ENCODE peak calls at places on chromosomes 2 and 18, in nine cellular contexts. H is pancreas; P is neural progenitor cell; C is esophagus squamous epithelium; K is MM.1S; G is CD8-positive, alpha-beta T cell; N is H7; S is bronchial epithelial cell; T is A673. Z is an unnamed sample. For H3K36me3, the result is how much of the 10 kb centered on the place peaks cover.

GRCh38 chr2:202824901-202825300 is 46.7 kb downstream of the ICA1L start:
- DNase-seq in K (no peak), N (no peak), C (no peak), H (no peak), G (no peak), T (no peak), S (no peak), P (no peak), Z (no peak)

GRCh38 chr2:179981085-179981484 is 26.0 kb downstream of the CWC22 start:
- DNase-seq in T (peak), C (no peak), G (no peak), P (no peak), N (no peak), H (no peak), K (no peak), S (peak), Z (no peak)

GRCh38 chr2:44745922-44746321 is 195.6 kb upstream of the SIX3 start:
- DNase-seq in P (peak), S (no peak), G (no peak), H (no peak), K (no peak), C (no peak), T (no peak), N (no peak), Z (no peak)

GRCh38 chr2:71756280-71756906 is 303.0 kb downstream of the DYSF start:
- DNase-seq in N (no peak), C (no peak), G (no peak), K (no peak), H (no peak), S (peak), P (no peak), T (no peak), Z (no peak)

GRCh38 chr18:24628360-24628759 is 167.9 kb downstream of the HRH4 start:
- DNase-seq in C (no peak), P (no peak), T (no peak), K (no peak), N (no peak), H (no peak), S (no peak), G (no peak), Z (no peak)

GRCh38 chr2:84482588-84482987 is 23.5 kb upstream of the SUCLG1 start:
- DNase-seq in P (no peak), S (no peak), N (no peak), C (no peak), H (no peak), K (no peak), G (no peak), T (no peak), Z (no peak)

GRCh38 chr2:54073796-54074195 is 41.6 kb upstream of the ACYP2 start:
- DNase-seq in C (no peak), G (no peak), N (no peak), H (no peak), S (peak), T (no peak), K (peak), P (no peak), Z (no peak)

GRCh38 chr2:6927186-6927585 is 10.0 kb downstream of the RNF144A start:
- DNase-seq in H (no peak), K (no peak), N (no peak), G (no peak), P (no peak), C (no peak), S (no peak), T (no peak), Z (no peak)

GRCh38 chr2:8685697-8686358 is 4.0 kb downstream of the ID2 start:
- DNase-seq in N (peak), G (peak), T (peak), H (peak), C (no peak), K (peak), S (no peak), P (peak), Z (peak)

GRCh38 chr2:184734338-184734737 is 136.0 kb downstream of the ZNF804A start:
- DNase-seq in P (no peak), K (no peak), T (no peak), G (no peak), C (no peak), H (no peak), N (no peak), S (no peak), Z (no peak)

GRCh38 chr2:152627010-152627957 is 90.0 kb downstream of the PRPF40A start:
- DNase-seq in H (no peak), N (no peak), T (peak), P (peak), C (no peak), S (peak), K (peak), G (no peak), Z (no peak)

GRCh38 chr2:230643576-230644291 is 68.9 kb upstream of the CAB39 start:
- DNase-seq in H (no peak), S (no peak), K (peak), G (peak), T (no peak), C (no peak), P (no peak), N (no peak), Z (no peak)

GRCh38 chr18:6605115-6605869 is 124.2 kb upstream of the ARHGAP28 start:
- DNase-seq in S (no peak), T (no peak), K (no peak), H (no peak), C (no peak), P (no peak), G (no peak), N (no peak), Z (no peak)

GRCh38 chr2:75527676-75528075 is 33.1 kb downstream of the EVA1A start:
- DNase-seq in K (no peak), S (no peak), C (no peak), N (no peak), P (no peak), H (no peak), G (no peak), T (no peak), Z (no peak)

GRCh38 chr2:111706481-111707001 is 177.5 kb downstream of the ANAPC1 start:
- DNase-seq in C (no peak), H (no peak), K (peak), N (peak), T (no peak), P (no peak), S (no peak), G (no peak), Z (no peak)

GRCh38 chr2:134836986-134837385 is 1.4 kb upstream of the ACMSD start:
- DNase-seq in T (no peak), G (no peak), H (no peak), S (peak), C (no peak), P (no peak), N (no peak), K (no peak), Z (no peak)

GRCh38 chr2:23905155-23905554 is 21.8 kb downstream of the ATAD2B start:
- DNase-seq in T (no peak), S (no peak), C (no peak), H (no peak), K (no peak), G (no peak), P (no peak), N (no peak), Z (no peak)

GRCh38 chr2:15766303-15766861 is 174.0 kb upstream of the MYCN start:
- DNase-seq in K (no peak), S (no peak), G (no peak), H (no peak), T (no peak), P (no peak), C (no peak), N (no peak), Z (no peak)

GRCh38 chr2:111975053-111975552 is 76.7 kb downstream of the MERTK start:
- DNase-seq in N (no peak), T (peak), G (no peak), C (no peak), P (no peak), S (peak), H (no peak), K (no peak), Z (no peak)

GRCh38 chr2:73004466-73004865 is 67.0 kb downstream of the SFXN5 start:
- DNase-seq in P (no peak), C (no peak), H (no peak), K (no peak), N (no peak), T (no peak), G (peak), S (no peak), Z (no peak)

GRCh38 chr2:11701831-11702301 is 31.9 kb upstream of the NTSR2 start:
- DNase-seq in P (no peak), H (no peak), N (no peak), S (no peak), K (no peak), G (no peak), C (no peak), T (no peak), Z (no peak)

GRCh38 chr2:34570266-34570872 is 971.3 kb upstream of the FAM98A start:
- DNase-seq in G (no peak), H (no peak), C (no peak), P (peak), K (peak), T (peak), N (peak), S (peak), Z (no peak)

GRCh38 chr18:76670564-76671288 is 151.6 kb upstream of the ZNF236 start:
- DNase-seq in S (no peak), T (no peak), P (no peak), N (no peak), G (no peak), C (no peak), H (no peak), K (no peak), Z (no peak)

GRCh38 chr2:96538487-96539214 is 2.1 kb downstream of the ARID5A start:
- DNase-seq in S (no peak), T (peak), G (peak), P (peak), C (peak), H (no peak), K (peak), N (peak), Z (peak)

GRCh38 chr2:29527947-29528346 is 393.4 kb downstream of the ALK start:
- DNase-seq in K (no peak), S (no peak), T (peak), P (no peak), H (no peak), N (no peak), C (no peak), G (no peak), Z (no peak)

GRCh38 chr18:25228410-25228809 is 123.6 kb downstream of the ZNF521 start:
- DNase-seq in N (no peak), T (no peak), K (no peak), G (no peak), S (no peak), P (no peak), H (no peak), C (no peak), Z (no peak)

GRCh38 chr2:159362816-159363251 is 76.3 kb upstream of the WDSUB1 start:
- DNase-seq in S (peak), C (no peak), K (no peak), N (no peak), H (no peak), P (no peak), T (peak), G (no peak), Z (no peak)

GRCh38 chr2:102053096-102053495 is 61.3 kb downstream of the IL1R2 start:
- DNase-seq in H (no peak), G (no peak), T (no peak), P (no peak), C (no peak), N (no peak), K (no peak), S (no peak), Z (no peak)

GRCh38 chr2:195813401-195813800 is 156.4 kb downstream of the SLC39A10 start:
- DNase-seq in S (no peak), C (no peak), P (no peak), T (no peak), K (no peak), G (no peak), H (no peak), N (no peak), Z (no peak)

GRCh38 chr18:70423988-70424387 is 135.1 kb downstream of the SOCS6 start:
- DNase-seq in G (no peak), H (no peak), P (peak), N (no peak), C (no peak), S (peak), T (no peak), K (no peak), Z (no peak)

GRCh38 chr2:225787497-225787896 is 388.0 kb downstream of the NYAP2 start:
- DNase-seq in P (no peak), C (no peak), N (no peak), K (peak), T (no peak), S (no peak), H (no peak), G (no peak), Z (no peak)

GRCh38 chr18:65093341-65093740 is 657.5 kb upstream of the CDH7 start:
- DNase-seq in H (no peak), C (no peak), K (no peak), N (no peak), T (no peak), S (no peak), P (peak), G (no peak), Z (no peak)

DNA sequence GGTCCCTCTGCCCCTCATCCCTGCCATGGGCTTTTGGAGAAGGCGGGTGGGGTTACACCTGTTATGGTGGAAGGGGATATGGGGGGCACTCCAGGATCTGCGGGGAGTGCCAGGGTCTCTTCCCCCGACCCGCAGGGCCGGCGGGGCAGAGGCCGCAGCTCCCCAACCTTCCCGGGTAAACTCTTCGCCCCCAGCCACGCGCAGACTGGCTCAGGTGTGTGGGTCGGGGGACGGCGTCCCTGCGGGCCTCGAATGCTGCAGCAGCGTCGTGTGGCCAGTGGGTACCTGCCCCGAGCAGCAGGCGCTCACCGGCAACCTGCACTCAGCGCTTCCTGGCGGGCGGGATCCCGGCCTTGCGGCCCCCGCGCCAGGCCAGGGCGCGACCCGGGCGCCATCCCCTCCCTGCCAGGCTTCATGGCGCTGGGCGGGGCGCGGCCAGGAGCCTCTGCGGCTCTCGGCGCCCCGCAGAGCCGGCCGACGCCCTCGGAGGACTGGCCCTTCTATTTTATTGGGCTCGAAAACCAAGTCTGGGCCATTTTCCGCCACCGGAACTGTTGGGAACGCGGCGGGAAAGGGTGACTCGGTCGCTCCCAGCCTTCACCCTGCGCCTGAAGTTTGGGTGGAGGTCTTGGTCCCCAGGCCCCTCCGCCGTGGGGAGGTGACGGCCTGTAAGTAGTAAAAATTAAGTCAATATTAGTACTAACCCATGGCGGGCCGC is 4.5 kb downstream of the GBX2 start:
- DNase-seq in N (peak), T (no peak), H (no peak), K (no peak), P (peak), C (no peak), G (no peak), S (no peak), Z (no peak)
- H3K4me3 ChIP-seq in N (peak), T (peak), H (no peak), K (no peak), P (peak), C (peak), G (no peak), S (peak), Z (no peak)

GRCh38 chr2:174365583-174365982 is 29.9 kb upstream of the SCRN3 start:
- DNase-seq in C (no peak), N (no peak), T (peak), G (no peak), H (no peak), S (no peak), P (no peak), K (no peak), Z (no peak)
- H3K36me3 ChIP-seq in C (half or more), N (under half), T (under half), G (under half), H (under half), S (under half), P (under half), K (under half), Z (half or more)

GRCh38 chr2:119693567-119693966 is 14.6 kb downstream of the TMEM177 start:
- DNase-seq in P (no peak), H (no peak), N (no peak), K (no peak), T (no peak), C (no peak), S (no peak), G (no peak), Z (no peak)

GRCh38 chr2:119696005-119696404 is 17.0 kb downstream of the TMEM177 start:
- DNase-seq in T (no peak), S (no peak), C (no peak), H (no peak), P (no peak), K (no peak), G (no peak), N (no peak), Z (no peak)

GRCh38 chr2:119693967-119694366 is 15.0 kb downstream of the TMEM177 start:
- DNase-seq in H (no peak), T (no peak), N (no peak), C (no peak), K (no peak), G (no peak), S (no peak), P (no peak), Z (no peak)

GRCh38 chr2:119694470-119694993 is 15.5 kb downstream of the TMEM177 start:
- DNase-seq in G (no peak), S (no peak), C (no peak), H (no peak), K (no peak), N (no peak), T (no peak), P (no peak), Z (no peak)

GRCh38 chr2:119694994-119695521 is 16.1 kb downstream of the TMEM177 start:
- DNase-seq in C (no peak), S (peak), K (no peak), G (peak), P (no peak), N (no peak), H (no peak), T (no peak), Z (no peak)
- H3K4me3 ChIP-seq in C (no peak), S (no peak), K (no peak), G (peak), P (no peak), N (no peak), H (no peak), T (no peak), Z (peak)

DNA sequence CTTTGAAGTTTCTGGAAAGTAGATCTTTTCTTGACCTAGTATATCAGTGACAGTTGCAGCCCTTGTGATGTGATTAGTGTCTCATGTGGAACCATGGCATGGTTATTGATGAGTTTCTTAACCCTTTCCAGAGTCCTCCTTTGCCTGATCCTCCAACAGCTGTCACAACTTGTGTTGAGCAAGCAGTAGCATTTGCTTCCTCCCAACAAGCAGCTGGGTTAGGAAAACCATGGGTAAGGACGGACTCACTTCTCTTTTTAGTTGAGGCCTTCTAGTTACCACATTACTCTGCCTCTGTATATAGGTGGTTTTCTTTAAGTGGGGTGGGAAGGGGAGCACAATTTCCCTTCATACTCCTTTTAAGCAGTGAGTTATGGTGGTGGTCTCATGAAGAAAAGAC is 96.3 kb downstream of the XRCC5 start:
- DNase-seq in N (no peak), C (no peak), H (no peak), T (no peak), G (no peak), S (no peak), K (no peak), P (no peak), Z (no peak)
- H3K36me3 ChIP-seq in N (under half), C (half or more), H (under half), T (half or more), G (under half), S (under half), K (under half), P (under half), Z (half or more)

GRCh38 chr2:26693287-26693849 is 846 bp downstream of the KCNK3 start:
- DNase-seq in H (peak), T (no peak), K (no peak), C (no peak), N (peak), P (peak), G (no peak), S (no peak), Z (no peak)
- H3K4me3 ChIP-seq in H (peak), T (peak), K (no peak), C (peak), N (peak), P (peak), G (no peak), S (no peak), Z (no peak)

GRCh38 chr2:97766567-97766966 is 53.2 kb downstream of the ZAP70 start:
- DNase-seq in N (no peak), C (no peak), K (no peak), P (no peak), G (no peak), T (no peak), S (no peak), H (no peak), Z (no peak)

GRCh38 chr2:97761192-97761591 is 47.8 kb downstream of the ZAP70 start:
- DNase-seq in C (no peak), S (no peak), K (no peak), H (no peak), T (no peak), G (peak), N (no peak), P (no peak), Z (peak)

GRCh38 chr2:97763176-97763845 is 49.9 kb downstream of the ZAP70 start:
- DNase-seq in H (no peak), K (no peak), P (no peak), N (no peak), T (no peak), S (no peak), C (no peak), G (no peak), Z (no peak)

GRCh38 chr2:97765933-97766332 is 52.6 kb downstream of the ZAP70 start:
- DNase-seq in S (no peak), P (no peak), T (no peak), N (no peak), K (no peak), G (no peak), H (no peak), C (no peak), Z (no peak)

GRCh38 chr2:97764559-97765263 is 51.3 kb downstream of the ZAP70 start:
- DNase-seq in K (no peak), G (no peak), H (no peak), C (no peak), S (no peak), N (no peak), P (no peak), T (no peak), Z (no peak)
- H3K36me3 ChIP-seq in K (under half), G (under half), H (under half), C (half or more), S (under half), N (under half), P (under half), T (under half), Z (under half)

DNA sequence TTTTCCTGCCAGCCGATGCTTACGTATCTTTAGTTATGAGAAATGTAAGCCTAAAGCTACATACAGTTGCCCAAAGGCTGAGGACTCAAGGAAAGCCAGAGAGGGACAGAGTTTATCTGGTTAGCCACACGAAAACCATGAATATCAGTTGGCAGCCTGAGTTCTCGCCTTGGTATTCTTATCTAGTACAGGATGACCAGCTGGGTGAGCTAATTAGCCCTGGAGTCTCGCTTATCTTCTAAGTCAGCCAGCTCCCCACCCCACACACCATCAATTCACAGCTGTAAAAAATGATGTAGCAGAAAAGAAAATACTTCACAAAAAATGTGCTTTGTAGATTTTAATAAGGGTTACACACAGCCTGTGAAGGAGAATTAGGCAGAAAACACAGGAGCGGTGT is 617.4 kb upstream of the SOX11 start:
- DNase-seq in G (no peak), S (no peak), H (no peak), P (no peak), K (no peak), T (no peak), C (no peak), N (no peak), Z (no peak)
- H3K4me3 ChIP-seq in G (no peak), S (no peak), H (no peak), P (no peak), K (no peak), T (no peak), C (no peak), N (no peak), Z (no peak)

GRCh38 chr2:55917117-55917516 is 6.5 kb downstream of the EFEMP1 start:
- DNase-seq in G (no peak), C (no peak), P (no peak), K (peak), N (no peak), T (no peak), H (no peak), S (no peak), Z (no peak)

GRCh38 chr2:55919574-55919973 is 4.0 kb downstream of the EFEMP1 start:
- DNase-seq in P (no peak), T (no peak), C (no peak), H (no peak), N (no peak), G (no peak), K (no peak), S (no peak), Z (no peak)

GRCh38 chr2:55918856-55919255 is 4.7 kb downstream of the EFEMP1 start:
- DNase-seq in K (no peak), G (no peak), P (no peak), H (no peak), T (no peak), N (no peak), S (no peak), C (no peak), Z (no peak)

GRCh38 chr2:55916473-55917049 is 7.0 kb downstream of the EFEMP1 start:
- DNase-seq in P (no peak), K (no peak), C (no peak), G (no peak), T (no peak), H (no peak), N (no peak), S (no peak), Z (no peak)

GRCh38 chr2:55917713-55918390 is 5.7 kb downstream of the EFEMP1 start:
- DNase-seq in T (no peak), G (no peak), P (no peak), N (no peak), H (no peak), K (no peak), C (no peak), S (no peak), Z (no peak)
- H3K36me3 ChIP-seq in T (under half), G (under half), P (under half), N (under half), H (under half), K (under half), C (under half), S (under half), Z (under half)

Z was measured in CD4-positive, CD25-positive, alpha-beta regulatory T cell.